ENCODE peak calls at places on chromosomes 6 and 20, in four cellular contexts. Z is ovary, L is transverse colon, A is A549. N is an unnamed sample.

GRCh38 chr20:58449703-58450138 is 60.7 kb downstream of the VAPB start:
- DNase-seq in Z (no peak), L (no peak), A (no peak), N (peak; percentile 83)

GRCh38 chr6:2902470-2902762 is 693 bp downstream of the SERPINB9 start:
- DNase-seq in Z (peak; percentile 48), L (no peak), A (no peak), N (no peak)

GRCh38 chr6:31882344-31882743 is 3.5 kb upstream of the SLC44A4 start:
- DNase-seq in Z (no peak), L (no peak), A (no peak), N (no peak)

GRCh38 chr20:32429745-32430360 is 71.7 kb downstream of the ASXL1 start:
- DNase-seq in Z (no peak), L (no peak), A (no peak), N (peak; percentile 7)

GRCh38 chr6:21074484-21074883 is 519.1 kb upstream of the SOX4 start:
- DNase-seq in Z (no peak), L (no peak), A (no peak), N (no peak)

GRCh38 chr6:159268511-159268910 is 99.3 kb downstream of the FNDC1 start:
- DNase-seq in Z (no peak), L (no peak), A (no peak), N (no peak)

GRCh38 chr6:30573113-30573512 is 1.9 kb downstream of the ABCF1 start:
- DNase-seq in Z (no peak), L (no peak), A (no peak), N (no peak)

GRCh38 chr6:156390621-156391378 is 386.4 kb upstream of the ARID1B start:
- DNase-seq in Z (no peak), L (no peak), A (no peak), N (no peak)

GRCh38 chr6:126439040-126439439 is 99.1 kb downstream of the CENPW start:
- DNase-seq in Z (no peak), L (no peak), A (no peak), N (no peak)

GRCh38 chr6:14266266-14266665 is 148.7 kb downstream of the CD83 start:
- DNase-seq in Z (no peak), L (no peak), A (no peak), N (no peak)

GRCh38 chr6:1962201-1962600 is 283.2 kb downstream of the GMDS start:
- DNase-seq in Z (no peak), L (no peak), A (no peak), N (no peak)

GRCh38 chr6:35078896-35079295 is 62.2 kb downstream of the TCP11 start:
- DNase-seq in Z (no peak), L (no peak), A (no peak), N (no peak)

GRCh38 chr20:18717062-18717461 is 96.5 kb upstream of the SCP2D1 start:
- DNase-seq in Z (no peak), L (no peak), A (no peak), N (no peak)

GRCh38 chr6:37048851-37049734 is 43.6 kb downstream of the FGD2 start:
- DNase-seq in Z (peak; percentile 71), L (peak; percentile 69), A (no peak), N (no peak)
- TF ChIP-seq EP300 in Z (no peak), L (no peak), A (no peak), N (no peak)

GRCh38 chr20:46202758-46203509 is 84.8 kb downstream of the CD40 start:
- DNase-seq in Z (peak; percentile 88), L (no peak), A (no peak), N (peak; percentile 60)

GRCh38 chr20:46204594-46205205 is 86.6 kb downstream of the CD40 start:
- DNase-seq in Z (no peak), L (no peak), A (no peak), N (no peak)

GRCh38 chr20:46203510-46203837 is 85.4 kb downstream of the CD40 start:
- DNase-seq in Z (no peak), L (no peak), A (no peak), N (no peak)

GRCh38 chr20:46199198-46199597 is 81.1 kb downstream of the CD40 start:
- DNase-seq in Z (no peak), L (no peak), A (peak; percentile 46), N (no peak)

DNA sequence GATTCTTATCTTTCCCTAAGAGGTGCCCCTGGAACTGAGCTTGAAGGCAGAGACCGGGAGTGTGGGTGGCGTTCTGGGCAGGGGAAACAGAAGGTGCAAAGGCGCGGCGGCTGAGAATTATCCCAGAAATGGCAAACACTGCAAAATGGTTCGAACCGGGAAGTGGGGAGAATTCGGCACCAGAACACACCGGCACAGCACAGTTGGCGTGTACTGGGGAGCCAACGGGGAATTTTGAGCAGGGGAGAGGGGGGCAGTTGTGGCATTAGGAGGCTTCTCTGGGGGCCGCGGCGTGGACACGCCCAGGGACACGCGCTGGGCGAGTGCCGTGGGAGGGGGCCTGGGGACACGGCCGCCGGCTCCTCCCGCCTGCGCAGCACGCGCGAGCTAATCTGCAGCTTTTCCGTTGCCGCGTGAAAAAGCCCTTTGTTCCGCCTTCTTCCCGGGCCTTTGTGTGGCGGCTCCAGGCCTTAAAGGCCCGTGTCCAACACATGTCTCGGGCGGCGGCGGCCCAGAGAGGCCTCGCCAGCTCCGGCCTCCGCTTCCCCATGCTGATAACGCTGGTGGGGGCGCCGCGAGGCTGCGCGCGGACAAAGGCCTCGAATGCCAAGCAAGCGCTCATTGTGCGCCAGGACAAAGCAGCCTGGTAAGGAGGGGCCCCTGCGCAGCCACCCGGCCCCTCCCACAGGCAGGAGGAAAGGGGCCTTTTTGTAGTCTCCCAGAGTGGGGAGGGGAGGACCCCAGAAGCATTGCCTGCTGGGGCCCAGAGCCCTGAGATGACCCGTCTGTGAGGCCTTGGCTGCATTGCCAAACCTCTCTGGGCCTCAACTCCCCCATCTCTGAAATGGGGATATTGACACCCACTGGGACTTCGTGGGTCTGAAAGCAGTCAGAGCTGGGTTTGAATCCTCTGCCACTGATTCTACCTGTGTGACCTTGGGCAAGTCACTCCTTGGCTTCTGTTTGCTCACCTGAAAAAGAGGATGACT is 82.8 kb downstream of the CD40 start:
- DNase-seq in Z (peak; percentile 63), L (no peak), A (no peak), N (no peak)
- TF ChIP-seq EP300 in Z (no peak), L (no peak), A (no peak), N (no peak)

GRCh38 chr6:16805190-16805860 is 44.1 kb upstream of the ATXN1 start:
- DNase-seq in Z (no peak), L (no peak), A (no peak), N (no peak)
- TF ChIP-seq EP300 in Z (no peak), L (no peak), A (no peak), N (no peak)

GRCh38 chr20:5211803-5212714 is 85.3 kb downstream of the CDS2 start:
- DNase-seq in Z (no peak), L (no peak), A (no peak), N (no peak)
- TF ChIP-seq EP300 in Z (no peak), L (no peak), A (no peak), N (no peak)

DNA sequence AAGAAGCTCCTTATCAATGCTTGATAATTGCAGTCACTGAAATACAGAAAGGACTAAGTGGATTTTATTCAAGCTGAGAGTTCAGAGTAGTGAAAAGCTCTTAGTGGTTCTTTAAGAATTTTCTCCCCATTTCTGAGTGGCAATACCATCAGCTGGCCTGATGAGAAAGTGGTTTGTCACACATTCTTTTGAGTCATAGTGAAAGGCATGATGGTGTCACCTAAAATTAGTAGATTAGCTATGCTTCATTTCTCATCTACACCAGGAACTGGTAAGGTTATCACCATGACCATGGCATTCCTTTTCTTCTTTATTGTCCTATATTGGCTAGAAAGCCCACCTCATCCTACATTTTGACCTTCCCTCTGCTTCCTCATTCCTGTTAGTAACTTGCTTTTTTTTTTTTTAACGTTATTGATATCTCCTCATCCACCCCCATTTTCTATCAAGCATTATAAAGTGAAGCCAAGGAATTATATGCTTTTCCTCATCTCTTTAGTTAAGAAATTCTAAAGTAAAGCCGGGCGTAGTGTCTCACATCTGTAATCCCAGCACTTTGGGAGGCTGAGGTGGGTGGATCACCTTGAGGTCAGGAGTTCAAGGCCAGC is 67.4 kb upstream of the LOC128125822 start:
- DNase-seq in Z (no peak), L (no peak), A (no peak), N (no peak)
- TF ChIP-seq EP300 in Z (no peak), L (no peak), A (no peak), N (no peak)

DNA sequence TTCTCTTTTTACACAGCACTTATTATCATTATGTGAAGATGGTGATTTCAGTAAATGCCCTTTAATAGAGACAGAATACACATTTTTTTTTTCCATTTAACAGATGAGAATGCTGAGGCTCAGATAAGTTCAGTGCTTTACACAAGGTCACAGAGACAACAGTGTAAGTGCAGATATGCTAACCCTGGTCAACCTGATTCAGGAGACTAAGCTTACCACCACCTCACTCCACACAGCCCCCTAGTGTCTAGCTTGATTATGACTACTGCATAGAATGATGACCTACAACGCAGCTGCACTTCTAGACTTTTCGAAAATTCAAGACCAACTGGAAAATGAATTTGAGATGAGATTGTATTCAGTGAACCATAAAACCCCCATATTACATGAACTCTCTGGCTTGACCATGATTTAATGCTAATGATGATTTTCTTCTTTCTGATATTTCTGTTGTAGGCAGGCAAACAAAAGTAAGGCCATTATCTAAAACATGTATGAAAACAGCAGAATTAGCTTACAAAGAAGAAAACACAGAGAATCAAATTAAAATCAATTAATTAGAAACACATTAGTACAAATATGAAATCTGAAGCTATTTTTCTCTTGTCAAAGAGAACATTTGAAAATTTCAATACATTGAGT is 212.1 kb upstream of the PHACTR1 start:
- DNase-seq in Z (no peak), L (peak; percentile 29), A (no peak), N (peak; percentile 20)
- TF ChIP-seq EP300 in Z (no peak), L (no peak), A (no peak), N (no peak)

DNA sequence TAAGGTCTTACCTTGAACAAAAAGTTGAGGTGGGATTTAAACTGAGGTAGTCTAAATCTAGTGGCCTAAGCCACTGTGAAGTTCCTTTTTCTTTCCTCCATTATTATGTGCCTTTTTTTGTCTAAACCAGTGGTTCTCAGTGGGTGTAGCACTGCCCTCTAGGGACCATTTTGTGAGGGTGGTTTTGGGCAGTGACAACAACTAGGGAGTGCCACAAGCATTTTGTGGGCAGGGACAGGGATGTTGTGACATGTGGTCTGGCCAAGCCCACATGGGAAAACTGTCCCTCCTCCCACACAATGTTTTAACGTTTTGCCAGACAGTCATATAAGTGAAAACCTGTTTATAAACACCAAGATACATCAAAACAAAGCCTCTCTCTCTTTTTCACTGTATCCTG is 899.4 kb upstream of the FLRT3 start:
- DNase-seq in Z (no peak), L (peak; percentile 17), A (peak; percentile 8), N (peak; percentile 35)
- TF ChIP-seq EP300 in Z (no peak), L (no peak), A (no peak), N (no peak)

DNA sequence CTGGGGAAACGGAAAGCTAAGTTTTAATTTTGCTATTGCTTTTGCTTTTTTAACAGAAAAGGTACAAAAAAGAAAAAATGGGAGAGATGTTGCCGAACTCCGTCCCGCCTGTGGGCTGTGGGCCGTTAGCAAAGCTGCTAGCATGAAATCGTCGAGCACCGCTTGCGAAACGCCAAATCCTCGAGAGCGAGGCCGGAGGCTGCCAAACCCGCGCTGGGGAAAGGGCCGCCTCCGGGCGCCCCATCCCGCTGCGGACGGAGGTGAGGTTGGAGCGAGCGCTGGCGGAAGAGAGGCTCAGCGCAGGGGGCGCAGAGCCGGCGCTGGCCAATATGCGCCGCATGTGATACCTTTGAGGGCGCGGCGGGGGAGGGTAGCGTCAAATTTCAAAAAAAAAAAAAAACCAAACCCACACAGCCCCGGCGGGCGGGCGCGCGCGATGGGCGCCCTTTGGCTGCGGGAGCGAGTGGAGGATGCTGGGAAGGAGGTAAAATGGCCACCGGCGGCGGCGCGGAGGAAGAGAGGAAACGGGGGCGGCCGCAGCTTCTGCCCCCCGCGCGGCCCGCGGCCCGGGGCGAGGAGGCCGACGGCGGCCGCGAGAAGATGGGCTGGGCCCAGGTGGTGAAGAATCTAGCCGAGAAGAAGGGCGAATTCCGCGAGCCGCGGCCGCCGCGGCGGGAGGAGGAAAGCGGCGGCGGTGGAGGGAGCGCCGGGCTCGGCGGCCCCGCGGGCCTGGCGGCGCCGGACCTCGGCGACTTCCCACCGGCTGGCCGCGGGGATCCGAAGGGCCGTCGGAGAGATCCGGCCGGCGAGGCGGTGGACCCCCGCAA is at the start of gene ZCCHC3:
- DNase-seq in Z (peak; percentile 96), L (peak; percentile 86), A (peak; percentile 94), N (peak; percentile 96)
- TF ChIP-seq EP300 in Z (peak; percentile 37), L (no peak), A (no peak), N (no peak)

N was measured in SK-N-SH.